ENCODE peak calls at places on chromosomes 3 and 15, in nine cellular contexts. S is EL; K is NCI-H2171 treated with DMSO at 0.1 percent for 48 hours; W is glutamatergic neuron; I is cardiac muscle cell; O is IMR-90; J is NCI-H1092 treated with DMSO at 0.1 percent for 48 hours; Y is activated T-cell treated with anti-CD3 and anti-CD28 coated beads, Interleukin-2, amount 50 U/mL, for 48 hours; G is GM13976. T is an unnamed sample.
A peak's percentile ranks its signal among the peaks of the same experiment; 100 is the strongest.

GRCh38 chr15:85563328-85563727 is 182.9 kb downstream of the AKAP13 start:
- DNase-seq in S (peak; percentile 7), K (peak; percentile 56), W (no peak), I (peak; percentile 89), O (peak; percentile 33), J (no peak), Y (no peak), G (no peak), T (no peak)

GRCh38 chr3:195319060-195319459 is 48.1 kb upstream of the XXYLT1 start:
- DNase-seq in S (no peak), K (no peak), W (no peak), I (no peak), O (no peak), J (no peak), Y (no peak), G (no peak), T (no peak)

GRCh38 chr3:71294919-71295318 is 288.6 kb downstream of the FOXP1 start:
- DNase-seq in S (no peak), K (no peak), W (no peak), I (no peak), O (no peak), J (no peak), Y (no peak), G (no peak), T (no peak)

GRCh38 chr3:128309026-128309425 is 155.7 kb downstream of the EEFSEC start:
- DNase-seq in S (no peak), K (peak; percentile 83), W (no peak), I (no peak), O (no peak), J (peak; percentile 33), Y (no peak), G (no peak), T (no peak)

GRCh38 chr3:126136428-126137220 is 43.8 kb downstream of the ALDH1L1 start:
- DNase-seq in S (no peak), K (no peak), W (peak; percentile 48), I (no peak), O (no peak), J (no peak), Y (no peak), G (no peak), T (no peak)

GRCh38 chr15:41417418-41417811 is 520 bp downstream of the RTF1 start:
- DNase-seq in S (peak; percentile 47), K (no peak), W (peak; percentile 55), I (peak; percentile 40), O (peak; percentile 20), J (no peak), Y (no peak), G (no peak), T (no peak)

GRCh38 chr15:40755821-40756220 is 767 bp upstream of the RMDN3 start:
- DNase-seq in S (no peak), K (peak; percentile 55), W (no peak), I (no peak), O (no peak), J (peak; percentile 38), Y (peak; percentile 32), G (no peak), T (no peak)

GRCh38 chr3:128482857-128483656 is 9.9 kb downstream of the GATA2 start:
- DNase-seq in S (peak; percentile 95), K (no peak), W (peak; percentile 55), I (peak; percentile 70), O (peak; percentile 84), J (no peak), Y (no peak), G (no peak), T (no peak)

GRCh38 chr15:101348643-101349496 is 53.8 kb upstream of the SNRPA1 start:
- DNase-seq in S (no peak), K (no peak), W (no peak), I (peak; percentile 31), O (no peak), J (no peak), Y (no peak), G (no peak), T (no peak)

GRCh38 chr3:48015451-48016182 is 599 bp downstream of the MAP4 start:
- DNase-seq in S (no peak), K (no peak), W (no peak), I (peak; percentile 66), O (peak; percentile 41), J (no peak), Y (no peak), G (no peak), T (peak; percentile 28)

GRCh38 chr15:66588537-66588936 is 22.7 kb upstream of the LCTL start:
- DNase-seq in S (no peak), K (no peak), W (no peak), I (no peak), O (no peak), J (no peak), Y (no peak), G (no peak), T (no peak)

GRCh38 chr3:114718071-114718896 is 424.5 kb downstream of the TIGIT start:
- DNase-seq in S (no peak), K (no peak), W (no peak), I (no peak), O (no peak), J (no peak), Y (no peak), G (no peak), T (no peak)

GRCh38 chr3:38582941-38583645 is 66.4 kb downstream of the SCN5A start:
- DNase-seq in S (no peak), K (no peak), W (no peak), I (no peak), O (no peak), J (no peak), Y (peak; percentile 5), G (no peak), T (no peak)

GRCh38 chr15:69939513-69940440 is 157.9 kb downstream of the TLE3 start:
- DNase-seq in S (no peak), K (no peak), W (no peak), I (no peak), O (no peak), J (no peak), Y (no peak), G (no peak), T (no peak)

GRCh38 chr3:68779261-68779660 is 153.1 kb downstream of the TAFA4 start:
- DNase-seq in S (no peak), K (no peak), W (no peak), I (no peak), O (no peak), J (no peak), Y (no peak), G (no peak), T (no peak)

GRCh38 chr15:89551502-89551901 is 23.8 kb upstream of the TICRR start:
- DNase-seq in S (no peak), K (no peak), W (no peak), I (no peak), O (no peak), J (no peak), Y (no peak), G (peak; percentile 55), T (no peak)

GRCh38 chr3:100401674-100402036 is 316 bp downstream of the LNP1 start:
- DNase-seq in S (peak; percentile 55), K (no peak), W (peak; percentile 36), I (peak; percentile 69), O (peak; percentile 56), J (no peak), Y (no peak), G (no peak), T (peak; percentile 65)

GRCh38 chr3:18047052-18047451 is 304.6 kb upstream of the TBC1D5 start:
- DNase-seq in S (peak; percentile 8), K (peak; percentile 64), W (no peak), I (no peak), O (no peak), J (no peak), Y (no peak), G (no peak), T (no peak)

GRCh38 chr3:34646911-34647465 is 848.6 kb downstream of the PDCD6IP start:
- DNase-seq in S (no peak), K (peak; percentile 33), W (no peak), I (no peak), O (no peak), J (no peak), Y (no peak), G (no peak), T (no peak)

GRCh38 chr3:132083583-132084372 is 49.0 kb upstream of the CPNE4 start:
- DNase-seq in S (peak; percentile 50), K (no peak), W (no peak), I (peak; percentile 86), O (no peak), J (no peak), Y (no peak), G (no peak), T (no peak)

GRCh38 chr3:19757773-19758172 is 176.2 kb downstream of the EFHB start:
- DNase-seq in S (no peak), K (no peak), W (no peak), I (no peak), O (no peak), J (no peak), Y (no peak), G (no peak), T (no peak)

T was measured in G401.